ENCODE peak calls at places on chromosomes 2 and 18, in ten cellular contexts. Q is NCI-H1694, K is putamen, B is OCI-LY7, X is activated gamma-delta T cell treated with Interleukin-2 at 50 U/mL for 16 hours, Y is T-helper 17 cell, N is NCI-H446, U is GM04504, C is occipital lobe, R is SW 1271. E is an unnamed sample.

GRCh38 chr2:20221169-20221938 is 3.6 kb downstream of the SDC1 start:
- DNase-seq in Q (no peak), K (no peak), B (no peak), X (no peak), Y (no peak), N (no peak), U (peak; percentile 52), C (no peak), R (no peak), E (no peak)

GRCh38 chr2:49619804-49620203 is 465.5 kb upstream of the FSHR start:
- DNase-seq in Q (no peak), K (no peak), B (no peak), X (no peak), Y (no peak), N (no peak), U (no peak), C (no peak), R (peak; percentile 1), E (no peak)

GRCh38 chr2:186570587-186570986 is 19.3 kb upstream of the ITGAV start:
- DNase-seq in Q (no peak), K (no peak), B (no peak), X (no peak), Y (no peak), N (no peak), U (no peak), C (no peak), R (peak; percentile 9), E (no peak)

GRCh38 chr2:196589429-196589828 is 50.1 kb upstream of the CCDC150 start:
- DNase-seq in Q (no peak), K (no peak), B (no peak), X (no peak), Y (no peak), N (no peak), U (no peak), C (no peak), R (no peak), E (no peak)

GRCh38 chr2:133780099-133780996 is 212.1 kb upstream of the NCKAP5 start:
- DNase-seq in Q (peak; percentile 86), K (peak; percentile 82), B (peak; percentile 56), X (no peak), Y (no peak), N (peak; percentile 50), U (peak; percentile 55), C (peak; percentile 8), R (peak; percentile 77), E (peak; percentile 78)

GRCh38 chr18:61870151-61870550 is 22.7 kb downstream of the RNF152 start:
- DNase-seq in Q (no peak), K (no peak), B (no peak), X (no peak), Y (no peak), N (no peak), U (peak; percentile 60), C (no peak), R (no peak), E (no peak)

GRCh38 chr2:128300621-128301020 is 18.0 kb downstream of the HS6ST1 start:
- DNase-seq in Q (peak; percentile 46), K (no peak), B (no peak), X (no peak), Y (no peak), N (no peak), U (no peak), C (no peak), R (no peak), E (no peak)

GRCh38 chr18:50836521-50836957 is 16.7 kb upstream of the MRO start:
- DNase-seq in Q (no peak), K (no peak), B (peak; percentile 47), X (no peak), Y (no peak), N (peak; percentile 23), U (no peak), C (no peak), R (peak; percentile 1), E (peak; percentile 56)

GRCh38 chr2:214737188-214737587 is 72.3 kb downstream of the BARD1 start:
- DNase-seq in Q (no peak), K (no peak), B (no peak), X (no peak), Y (no peak), N (no peak), U (no peak), C (no peak), R (no peak), E (no peak)

GRCh38 chr2:136377423-136378382 is 259.8 kb upstream of the CXCR4 start:
- DNase-seq in Q (no peak), K (no peak), B (peak; percentile 61), X (no peak), Y (no peak), N (no peak), U (no peak), C (no peak), R (no peak), E (no peak)

GRCh38 chr2:96423866-96424265 is 81.3 kb downstream of the NEURL3 start:
- DNase-seq in Q (no peak), K (no peak), B (no peak), X (no peak), Y (no peak), N (no peak), U (peak; percentile 3), C (no peak), R (no peak), E (no peak)

GRCh38 chr2:106885326-106885725 is 641 bp downstream of the ST6GAL2 start:
- DNase-seq in Q (no peak), K (peak; percentile 38), B (no peak), X (no peak), Y (no peak), N (no peak), U (no peak), C (no peak), R (no peak), E (no peak)

GRCh38 chr18:54607213-54607934 is 16.3 kb downstream of the DYNAP start:
- DNase-seq in Q (no peak), K (no peak), B (no peak), X (no peak), Y (no peak), N (no peak), U (no peak), C (no peak), R (peak; percentile 9), E (no peak)

GRCh38 chr18:44298566-44298965 is 382.1 kb upstream of the SETBP1 start:
- DNase-seq in Q (no peak), K (no peak), B (no peak), X (no peak), Y (no peak), N (no peak), U (no peak), C (no peak), R (no peak), E (no peak)

GRCh38 chr2:47288864-47289263 is 114.1 kb upstream of the MSH2 start:
- DNase-seq in Q (no peak), K (no peak), B (no peak), X (no peak), Y (no peak), N (no peak), U (peak; percentile 76), C (no peak), R (no peak), E (no peak)

E was measured in dermis microvascular lymphatic vessel endothelial cell.